ENCODE peak calls at places on chromosomes 3 and 15, in eight cellular contexts. K is fibroblast of the aortic adventitia, F is A549, C is glutamatergic neuron, W is upper lobe of right lung, A is OCI-LY7, I is uterus, P is RWPE1. B is an unnamed sample.

GRCh38 chr3:40129981-40130380 is 179.5 kb upstream of the EIF1B start:
- DNase-seq in K (no peak), F (no peak), C (no peak), W (no peak), A (no peak), I (no peak), P (no peak), B (no peak)

GRCh38 chr3:104359546-104359945 is 1007.2 kb upstream of the ALCAM start:
- DNase-seq in K (peak), F (no peak), C (no peak), W (no peak), A (no peak), I (no peak), P (no peak), B (no peak)

GRCh38 chr3:128970741-128971048 is 23.2 kb downstream of the CFAP92 start:
- DNase-seq in K (no peak), F (no peak), C (no peak), W (no peak), A (no peak), I (no peak), P (no peak), B (no peak)

GRCh38 chr15:92393994-92394326 is 279 bp downstream of the ST8SIA2 start:
- DNase-seq in K (no peak), F (no peak), C (no peak), W (no peak), A (no peak), I (no peak), P (no peak), B (no peak)

GRCh38 chr15:51341366-51342248 is at the start of gene GLDN:
- DNase-seq in K (no peak), F (no peak), C (peak), W (peak), A (no peak), I (peak), P (no peak), B (peak)

GRCh38 chr3:106345353-106346027 is 476.7 kb upstream of the CBLB start:
- DNase-seq in K (peak), F (peak), C (no peak), W (no peak), A (no peak), I (no peak), P (peak), B (peak)

GRCh38 chr3:55742027-55742710 is 255.1 kb upstream of the WNT5A start:
- DNase-seq in K (no peak), F (no peak), C (no peak), W (no peak), A (no peak), I (no peak), P (no peak), B (no peak)

GRCh38 chr15:92968926-92969664 is 69.0 kb downstream of the CHD2 start:
- DNase-seq in K (peak), F (no peak), C (no peak), W (no peak), A (no peak), I (no peak), P (no peak), B (no peak)

GRCh38 chr3:57971975-57972374 is 36.2 kb upstream of the FLNB start:
- DNase-seq in K (no peak), F (no peak), C (no peak), W (no peak), A (no peak), I (no peak), P (no peak), B (peak)

GRCh38 chr3:43046583-43046982 is 59.3 kb downstream of the POMGNT2 start:
- DNase-seq in K (no peak), F (no peak), C (no peak), W (no peak), A (no peak), I (no peak), P (no peak), B (no peak)

GRCh38 chr3:155323063-155323666 is 29.7 kb upstream of the STRIT1 start:
- DNase-seq in K (peak), F (peak), C (no peak), W (no peak), A (peak), I (no peak), P (peak), B (peak)

GRCh38 chr3:65908588-65908987 is 130.1 kb downstream of the MAGI1 start:
- DNase-seq in K (no peak), F (no peak), C (no peak), W (no peak), A (no peak), I (no peak), P (no peak), B (no peak)

GRCh38 chr3:65915477-65915876 is 123.2 kb downstream of the MAGI1 start:
- DNase-seq in K (no peak), F (no peak), C (no peak), W (no peak), A (no peak), I (no peak), P (no peak), B (no peak)

GRCh38 chr3:65912647-65913046 is 126.1 kb downstream of the MAGI1 start:
- DNase-seq in K (no peak), F (no peak), C (no peak), W (no peak), A (no peak), I (no peak), P (no peak), B (no peak)

GRCh38 chr3:65914740-65915366 is 123.9 kb downstream of the MAGI1 start:
- DNase-seq in K (no peak), F (no peak), C (no peak), W (no peak), A (no peak), I (no peak), P (no peak), B (no peak)

DNA sequence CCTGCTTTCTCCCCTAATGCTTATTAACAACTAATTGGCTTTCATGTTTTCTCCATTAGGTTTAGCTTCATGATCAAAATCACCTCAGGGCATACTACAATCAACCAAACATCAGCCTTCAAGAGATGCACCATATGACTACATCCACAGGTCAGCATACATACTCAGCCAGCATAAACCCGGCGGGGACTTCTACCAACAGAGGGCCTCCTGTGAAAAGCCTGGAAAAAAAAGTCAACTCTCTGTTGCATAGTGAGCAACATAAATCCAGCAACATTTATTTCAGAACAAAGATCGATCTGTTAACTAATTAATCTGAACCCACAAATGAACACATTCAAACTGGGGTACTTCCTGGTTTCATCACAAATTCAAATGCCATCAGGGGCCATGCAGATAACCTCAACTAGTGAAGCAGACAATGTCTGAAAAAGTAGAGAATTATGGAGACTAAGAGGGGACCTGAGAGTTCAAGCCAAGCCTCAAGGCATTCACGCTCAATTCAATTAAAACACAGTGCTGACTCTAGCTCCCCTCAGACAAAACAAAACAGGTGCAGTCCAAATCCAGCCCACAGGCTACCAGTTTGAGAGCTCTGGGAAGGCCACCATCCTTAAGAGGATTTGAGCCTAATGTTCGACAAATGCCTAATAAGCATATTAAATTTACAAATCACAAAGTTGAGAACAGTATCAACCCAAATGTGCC is 124.5 kb downstream of the MAGI1 start:
- DNase-seq in K (no peak), F (no peak), C (no peak), W (no peak), A (no peak), I (no peak), P (no peak), B (peak)
- TF ChIP-seq CTCF in K (peak), F (no peak), C (no peak), W (no peak), A (no peak), I (no peak), P (no peak), B (peak)

GRCh38 chr3:27385504-27385903 is 16.3 kb upstream of the NEK10 start:
- DNase-seq in K (no peak), F (no peak), C (no peak), W (no peak), A (no peak), I (no peak), P (no peak), B (no peak)
- TF ChIP-seq CTCF in K (no peak), F (no peak), C (no peak), W (no peak), A (no peak), I (no peak), P (no peak), B (no peak)

DNA sequence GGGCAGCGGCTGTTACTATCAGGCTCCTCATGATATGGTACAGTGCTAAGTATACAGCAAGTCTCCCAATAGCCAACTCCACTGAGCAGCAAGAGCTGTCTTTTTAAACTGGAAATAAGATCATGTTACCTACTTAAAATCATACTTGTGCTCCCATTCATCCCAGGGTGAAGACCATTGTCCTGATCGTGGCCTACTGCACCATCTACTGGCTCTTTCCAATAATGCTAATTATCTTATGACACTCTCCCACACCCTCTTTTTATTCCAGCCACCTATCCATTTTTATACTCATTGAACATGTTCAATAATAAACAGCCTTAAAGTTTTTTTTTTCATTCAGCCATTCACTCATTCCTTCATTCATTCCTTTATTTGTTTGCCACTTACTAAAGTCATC is 117.7 kb downstream of the GBE1 start:
- DNase-seq in K (peak), F (no peak), C (no peak), W (no peak), A (no peak), I (no peak), P (peak), B (peak)
- TF ChIP-seq CTCF in K (peak), F (peak), C (no peak), W (peak), A (peak), I (no peak), P (no peak), B (no peak)

DNA sequence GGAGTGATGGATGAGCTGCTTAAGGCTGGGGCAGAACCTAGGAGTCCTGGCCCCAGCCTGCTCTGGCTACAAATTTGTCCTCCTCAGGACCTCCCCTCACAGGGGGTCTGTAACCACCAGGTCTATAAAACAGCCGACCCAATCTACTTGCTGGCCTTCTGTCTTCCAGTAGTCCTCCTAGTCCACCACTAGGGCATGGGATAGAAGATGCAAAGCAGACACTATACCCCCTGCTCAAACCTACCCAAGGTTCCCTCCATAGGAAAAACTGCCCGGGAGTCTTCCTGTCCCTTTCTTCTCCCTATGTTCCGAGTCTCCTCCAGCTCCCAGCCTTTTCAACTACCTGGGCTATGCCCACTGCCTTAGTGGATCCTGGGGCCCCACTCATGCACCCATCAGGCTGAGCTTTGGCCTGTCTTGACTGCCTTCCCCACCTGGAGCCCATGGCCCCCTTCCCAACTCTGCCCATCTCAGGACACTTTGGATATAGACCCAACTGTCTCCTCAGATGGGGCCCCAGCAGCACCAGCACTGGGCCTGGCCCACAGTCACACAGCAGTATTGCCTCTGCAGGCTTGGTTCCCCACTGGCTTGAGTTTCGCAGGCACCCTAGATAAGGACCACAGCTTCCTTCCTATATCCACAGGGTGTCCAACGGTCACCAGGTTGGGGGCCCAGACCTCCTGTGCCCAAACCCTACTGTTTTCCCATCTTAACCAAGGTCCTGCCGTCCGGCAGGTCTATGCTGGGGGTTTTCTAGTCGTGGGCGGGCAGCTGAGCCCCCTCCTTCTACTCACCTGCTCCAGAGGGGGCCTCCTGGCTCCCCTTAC is 1.1 kb downstream of the HYAL3 start:
- DNase-seq in K (no peak), F (peak), C (no peak), W (no peak), A (no peak), I (no peak), P (no peak), B (no peak)
- TF ChIP-seq CTCF in K (peak), F (no peak), C (no peak), W (peak), A (no peak), I (no peak), P (no peak), B (no peak)